ENCODE peak calls at places on chromosomes 11 and 22, in six cellular contexts. J is caudate nucleus; G is naive thymus-derived CD4-positive, alpha-beta T cell; Y is stromal cell of bone marrow; I is esophagus squamous epithelium; D is NCI-H345. R is an unnamed sample.

GRCh38 chr11:11842426-11843008 is 745 bp downstream of the USP47 start:
- DNase-seq in D (peak; percentile 65), I (no peak), Y (peak; percentile 80), G (peak; percentile 75), J (peak; percentile 66), R (peak; percentile 64)

GRCh38 chr11:95715777-95716241 is 73.8 kb downstream of the FAM76B start:
- DNase-seq in J (no peak), D (no peak), I (no peak), G (no peak), Y (no peak), R (no peak)

GRCh38 chr11:65014146-65014960 is at the start of gene ARL2:
- DNase-seq in Y (no peak), G (peak; percentile 27), D (peak; percentile 36), I (peak; percentile 41), J (no peak), R (peak; percentile 96)

GRCh38 chr22:42519544-42520237 is at the start of gene RRP7A:
- DNase-seq in D (peak; percentile 65), G (peak; percentile 84), Y (peak; percentile 64), J (peak; percentile 42), I (peak; percentile 21), R (peak; percentile 80)

GRCh38 chr11:11384829-11385228 is 31.8 kb upstream of the CSNK2A3 start:
- DNase-seq in J (no peak), D (no peak), I (no peak), Y (no peak), G (no peak), R (no peak)

GRCh38 chr11:47241740-47242400 is 6.7 kb downstream of the ACP2 start:
- DNase-seq in G (no peak), I (no peak), Y (no peak), J (no peak), D (no peak), R (no peak)

GRCh38 chr11:9982796-9983579 is 311.0 kb downstream of the SBF2 start:
- DNase-seq in D (no peak), G (no peak), I (no peak), Y (no peak), J (peak; percentile 6), R (no peak)

GRCh38 chr11:75858613-75859012 is 43.6 kb downstream of the UVRAG start:
- DNase-seq in G (no peak), D (no peak), J (no peak), Y (peak; percentile 30), I (no peak), R (no peak)

GRCh38 chr11:123430736-123431356 is 777 bp downstream of the GRAMD1B start:
- DNase-seq in D (no peak), G (peak; percentile 36), J (no peak), I (no peak), Y (no peak), R (peak; percentile 87)

GRCh38 chr11:75425422-75425821 is 7.6 kb downstream of the KLHL35 start:
- DNase-seq in J (no peak), I (no peak), Y (no peak), G (no peak), D (no peak), R (no peak)

GRCh38 chr11:7600205-7600775 is 73.0 kb downstream of the CYB5R2 start:
- DNase-seq in Y (peak; percentile 41), J (peak; percentile 46), I (no peak), D (no peak), G (no peak), R (peak; percentile 63)

GRCh38 chr11:128508785-128509518 is 78.4 kb downstream of the ETS1 start:
- DNase-seq in I (no peak), G (no peak), J (no peak), Y (no peak), D (no peak), R (no peak)

GRCh38 chr11:33900159-33900855 is 8.4 kb upstream of the LMO2 start:
- DNase-seq in J (no peak), D (no peak), Y (no peak), G (no peak), I (no peak), R (no peak)

GRCh38 chr22:26553056-26553752 is 36.7 kb downstream of the TPST2 start:
- DNase-seq in G (no peak), I (no peak), J (no peak), D (no peak), Y (peak; percentile 73), R (no peak)

GRCh38 chr11:18540207-18541009 is 13.7 kb upstream of the TSG101 start:
- DNase-seq in Y (no peak), I (no peak), J (no peak), G (peak; percentile 40), D (peak; percentile 6), R (no peak)

GRCh38 chr11:105589346-105589745 is 20.5 kb upstream of the GRIA4 start:
- DNase-seq in J (no peak), Y (no peak), G (no peak), I (no peak), D (no peak), R (no peak)

R was measured in left lung.